ENCODE peak calls at places on chromosome 22, in six cellular contexts. G is upper lobe of left lung, K is prostate gland, H is K562, V is adrenal gland, E is testis. X is an unnamed sample.

GRCh38 chr22:38729946-38730345 is 24.2 kb downstream of the GTPBP1 start:
- DNase-seq in G (no peak), H (no peak), E (no peak), K (no peak), V (no peak), X (no peak)

GRCh38 chr22:27998511-27999410 is 79.7 kb upstream of the PITPNB start:
- DNase-seq in K (no peak), E (no peak), V (no peak), G (peak; percentile 71), H (no peak), X (no peak)

GRCh38 chr22:49052023-49052538 is 775.6 kb downstream of the BRD1 start:
- DNase-seq in G (peak; percentile 85), H (peak; percentile 35), K (no peak), E (peak; percentile 48), V (peak; percentile 25), X (no peak)

GRCh38 chr22:40578171-40578570 is 58.3 kb downstream of the MRTFA start:
- DNase-seq in V (no peak), E (no peak), H (no peak), G (no peak), K (no peak), X (no peak)

GRCh38 chr22:48153726-48154125 is 1391.3 kb downstream of the TBC1D22A start:
- DNase-seq in H (no peak), K (no peak), G (peak; percentile 34), E (no peak), V (no peak), X (no peak)

GRCh38 chr22:48851933-48852549 is 975.6 kb downstream of the BRD1 start:
- DNase-seq in K (no peak), H (no peak), E (no peak), G (no peak), V (no peak), X (no peak)

GRCh38 chr22:22811016-22812009 is 76.3 kb upstream of the IGLL5 start:
- DNase-seq in V (no peak), K (no peak), H (no peak), G (no peak), E (no peak), X (no peak)

GRCh38 chr22:48491451-48491941 is 1336.2 kb downstream of the BRD1 start:
- DNase-seq in E (no peak), H (no peak), K (no peak), V (no peak), G (peak; percentile 33), X (no peak)

GRCh38 chr22:40024201-40025061 is 29.7 kb downstream of the FAM83F start:
- DNase-seq in V (peak; percentile 66), H (peak; percentile 84), G (no peak), E (peak; percentile 84), K (peak; percentile 69), X (peak; percentile 67)

GRCh38 chr22:36243996-36244395 is 4.7 kb upstream of the APOL2 start:
- DNase-seq in K (no peak), V (no peak), H (no peak), E (no peak), G (no peak), X (no peak)

GRCh38 chr22:39214006-39214382 is 30.8 kb downstream of the PDGFB start:
- DNase-seq in H (no peak), K (no peak), E (no peak), V (no peak), G (no peak), X (no peak)

GRCh38 chr22:50146440-50147228 is 23.9 kb upstream of the PANX2 start:
- DNase-seq in K (no peak), V (peak; percentile 65), E (peak; percentile 81), H (peak; percentile 72), G (peak; percentile 49), X (no peak)

DNA sequence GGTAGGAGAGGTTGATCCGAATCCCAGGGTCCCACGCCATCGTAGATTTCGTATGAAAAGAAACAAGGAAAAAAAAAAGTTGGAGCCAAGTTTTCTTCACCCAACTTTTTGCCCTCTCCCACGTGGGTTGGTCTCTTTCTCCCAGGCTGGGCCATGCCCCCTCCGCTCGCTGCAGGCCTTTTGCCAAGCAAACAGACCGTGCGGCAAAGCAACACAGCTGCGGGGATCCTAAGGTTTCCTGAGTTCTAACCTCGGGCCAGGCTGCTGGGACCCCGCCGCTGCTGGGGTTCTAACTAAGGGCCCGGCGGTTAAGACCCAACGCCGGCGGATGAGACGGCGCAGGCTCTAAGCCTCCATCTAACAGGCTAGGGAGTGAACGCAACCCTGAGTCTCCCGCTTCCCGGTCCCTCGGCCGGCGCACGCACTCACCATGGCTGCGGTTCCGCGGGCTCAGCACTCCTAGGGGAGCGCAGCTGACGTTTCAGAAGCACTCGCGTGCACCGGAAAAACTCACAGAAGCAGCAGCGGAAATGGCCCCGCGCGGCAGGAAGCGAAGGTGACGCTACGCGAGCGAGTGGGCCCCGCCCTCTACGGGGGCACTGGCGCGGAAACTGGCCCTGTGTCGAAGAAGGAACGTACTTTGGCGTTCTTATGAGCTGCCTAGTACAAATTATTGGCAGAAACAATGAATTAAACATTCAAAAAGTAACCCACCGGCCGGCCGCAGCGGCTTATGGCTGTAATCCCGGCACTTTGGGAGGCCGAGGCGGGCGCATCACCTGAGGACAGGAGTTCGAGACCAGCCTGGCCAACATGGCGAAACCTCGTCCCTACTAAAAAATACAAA is at the start of gene SNU13:
- DNase-seq in V (peak; percentile 90), E (peak; percentile 95), G (peak; percentile 96), K (peak; percentile 86), H (peak; percentile 94), X (peak; percentile 69)
- TF ChIP-seq POLR2A in V (no peak), E (peak; percentile 50), G (peak; percentile 73), K (peak; percentile 74), H (peak; percentile 91), X (peak; percentile 78)

DNA sequence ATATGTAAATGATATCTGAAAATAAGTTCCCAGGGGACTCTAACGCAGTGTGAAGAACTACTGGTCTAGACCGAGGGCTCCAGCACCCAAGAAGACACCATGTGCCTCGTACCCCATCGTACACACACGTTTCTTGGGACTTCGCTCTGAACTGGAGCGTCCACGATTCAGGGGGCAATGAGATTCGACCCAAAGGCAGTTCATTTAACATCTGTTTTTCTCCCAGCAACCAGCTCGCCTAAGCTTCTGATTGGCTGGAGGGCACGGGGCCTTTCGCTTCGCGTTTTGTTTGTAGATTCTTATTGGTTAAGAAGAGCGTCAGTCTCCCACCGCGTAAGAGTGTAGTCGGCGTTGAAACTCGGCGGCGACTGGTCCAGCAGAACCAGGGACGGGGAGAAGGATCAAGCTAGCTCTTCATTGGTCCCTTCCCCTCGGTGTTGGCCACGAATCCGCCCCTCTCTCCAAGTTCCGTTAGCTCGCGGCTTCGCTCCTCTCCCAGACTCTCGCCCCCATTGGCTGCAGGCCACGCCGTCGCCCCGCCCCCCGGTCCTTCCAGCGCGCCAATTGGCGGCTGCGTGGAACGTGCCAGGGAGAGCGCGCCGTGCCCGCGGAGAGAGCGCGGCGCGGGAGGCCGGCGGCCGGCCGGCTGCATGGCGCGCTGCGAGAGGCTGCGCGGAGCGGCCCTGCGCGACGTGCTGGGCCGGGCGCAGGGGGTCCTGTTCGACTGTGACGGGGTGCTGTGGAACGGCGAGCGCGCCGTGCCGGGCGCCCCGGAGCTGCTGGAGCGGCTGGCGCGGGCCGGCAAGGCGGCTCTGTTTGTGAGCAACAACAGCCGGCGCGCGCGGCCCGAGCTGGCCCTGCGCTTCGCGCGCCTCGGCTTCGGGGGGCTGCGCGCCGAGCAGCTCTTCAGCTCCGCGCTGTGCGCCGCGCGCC is at the start of gene PDXP:
- DNase-seq in V (peak; percentile 100), H (peak; percentile 98), G (peak; percentile 100), E (peak; percentile 99), K (peak; percentile 99), X (peak; percentile 97)
- TF ChIP-seq POLR2A in V (peak; percentile 76), H (peak; percentile 70), G (peak; percentile 41), E (no peak), K (peak; percentile 43), X (peak; percentile 70)

GRCh38 chr22:46578824-46579561 is 41.2 kb upstream of the GRAMD4 start:
- DNase-seq in G (peak; percentile 83), E (no peak), H (peak; percentile 59), V (peak; percentile 39), K (no peak), X (no peak)
- TF ChIP-seq POLR2A in G (no peak), E (no peak), H (no peak), V (no peak), K (no peak), X (no peak)

DNA sequence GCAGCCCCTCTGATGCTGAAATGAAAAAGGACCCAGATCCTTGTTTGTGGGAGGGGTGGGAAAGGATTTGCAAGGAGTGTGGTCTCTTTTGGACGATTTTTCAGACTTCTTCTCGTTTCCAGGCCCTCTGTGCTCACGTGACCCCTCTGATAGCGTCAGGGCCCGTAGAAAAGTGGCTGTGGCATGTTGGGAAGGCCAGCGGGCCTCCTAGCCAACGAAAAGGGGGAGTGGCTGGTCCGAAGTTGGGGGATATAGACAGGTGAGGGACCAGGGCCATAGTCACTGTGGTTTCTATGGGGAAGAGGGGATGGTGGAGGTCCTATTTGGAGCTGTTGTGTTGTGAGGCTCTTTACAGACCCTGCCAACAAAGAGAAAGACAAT is 6.6 kb downstream of the PARVB start:
- DNase-seq in E (no peak), G (no peak), H (peak; percentile 38), V (no peak), K (no peak), X (no peak)
- TF ChIP-seq POLR2A in E (no peak), G (no peak), H (no peak), V (no peak), K (no peak), X (no peak)

DNA sequence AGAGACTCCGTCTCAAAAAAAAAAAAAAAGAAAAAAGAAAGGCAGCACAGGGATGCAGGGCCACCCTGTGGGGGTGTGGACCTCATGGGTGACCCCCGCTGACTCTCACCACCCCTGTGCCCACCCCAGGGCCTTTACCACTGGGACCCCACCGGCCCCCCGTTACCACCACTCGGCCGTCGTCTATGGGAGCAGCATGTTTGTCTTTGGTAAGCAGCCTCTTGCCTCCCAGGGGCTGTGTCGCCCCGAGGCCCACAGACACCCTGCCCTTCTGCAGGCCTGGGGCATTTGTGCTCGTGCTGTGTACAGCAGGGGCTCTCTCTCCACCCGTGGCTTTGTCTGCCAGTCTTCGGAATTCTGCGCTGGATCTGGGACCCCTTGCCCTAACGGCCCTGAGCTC is 5.3 kb downstream of the LZTR1 start:
- DNase-seq in K (no peak), E (no peak), V (no peak), G (peak; percentile 61), H (no peak), X (no peak)
- TF ChIP-seq POLR2A in K (no peak), E (no peak), V (no peak), G (no peak), H (no peak), X (no peak)

DNA sequence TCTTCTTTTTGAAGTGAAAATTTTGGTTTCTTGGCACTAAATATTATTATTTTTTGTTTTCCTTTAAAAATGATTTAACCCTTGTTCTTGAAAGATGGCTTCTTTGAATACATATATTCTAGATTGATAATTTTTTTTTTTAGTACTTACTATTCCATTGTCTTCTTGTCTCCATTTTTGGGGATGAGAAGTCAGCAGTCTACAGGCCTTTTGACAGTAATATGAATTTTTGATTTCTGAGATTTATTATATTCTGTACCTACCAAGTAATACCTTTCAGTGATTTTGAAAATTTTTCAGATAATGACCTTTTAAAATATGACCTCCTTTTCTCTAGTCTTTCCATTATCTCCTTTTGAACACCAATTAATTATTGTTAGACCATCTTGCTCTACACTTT is 294.1 kb upstream of the LARGE1 start:
- DNase-seq in V (no peak), K (no peak), H (no peak), G (no peak), E (no peak), X (no peak)
- TF ChIP-seq POLR2A in V (no peak), K (no peak), H (no peak), G (no peak), E (no peak), X (no peak)

GRCh38 chr22:31290494-31291402 is 1.5 kb downstream of the PIK3IP1 start:
- DNase-seq in H (peak; percentile 92), K (peak; percentile 97), E (peak; percentile 98), G (peak; percentile 99), V (peak; percentile 95), X (peak; percentile 85)
- TF ChIP-seq POLR2A in H (peak; percentile 83), K (peak; percentile 97), E (peak; percentile 90), G (peak; percentile 99), V (peak; percentile 70), X (no peak)

GRCh38 chr22:19774628-19775027 is 14.1 kb downstream of the TBX1 start:
- DNase-seq in V (no peak), E (no peak), G (no peak), H (no peak), K (no peak), X (no peak)
- TF ChIP-seq POLR2A in V (no peak), E (no peak), G (no peak), H (no peak), K (no peak), X (no peak)